ENCODE peak calls at places on chromosome 21, in nine cellular contexts. One of them, this sample, is unnamed. For H3K4me1, the result is how much of the 10 kb centered on the place peaks cover.

GRCh38 chr21:31744162-31744800 is 12.4 kb upstream of the SCAF4 start:
- DNase-seq in prostate gland: no peak
- DNase-seq in colonic mucosa: no peak
- DNase-seq in upper lobe of right lung: no peak
- DNase-seq in H9: no peak
- DNase-seq in ovary: no peak
- DNase-seq in right lobe of liver: no peak
- DNase-seq in testis: no peak
- DNase-seq in spleen: no peak
- DNase-seq in this sample: no peak

GRCh38 chr21:15732290-15732995 is 2.7 kb downstream of the USP25 start:
- DNase-seq in ovary: no peak
- DNase-seq in spleen: no peak
- DNase-seq in prostate gland: no peak
- DNase-seq in colonic mucosa: no peak
- DNase-seq in H9: no peak
- DNase-seq in right lobe of liver: no peak
- DNase-seq in upper lobe of right lung: no peak
- DNase-seq in testis: peak
- DNase-seq in this sample: no peak

GRCh38 chr21:44083631-44084291 is 23.4 kb upstream of the PWP2 start:
- DNase-seq in prostate gland: no peak
- DNase-seq in colonic mucosa: peak
- DNase-seq in spleen: peak
- DNase-seq in ovary: no peak
- DNase-seq in right lobe of liver: no peak
- DNase-seq in upper lobe of right lung: peak
- DNase-seq in H9: no peak
- DNase-seq in testis: peak
- DNase-seq in this sample: no peak

GRCh38 chr21:15126948-15127347 is 62.1 kb upstream of the NRIP1 start:
- DNase-seq in H9: no peak
- DNase-seq in ovary: no peak
- DNase-seq in testis: no peak
- DNase-seq in prostate gland: no peak
- DNase-seq in colonic mucosa: no peak
- DNase-seq in right lobe of liver: no peak
- DNase-seq in upper lobe of right lung: no peak
- DNase-seq in spleen: no peak
- DNase-seq in this sample: no peak

GRCh38 chr21:37208056-37208705 is 59.0 kb downstream of the VPS26C start:
- DNase-seq in H9: no peak
- DNase-seq in colonic mucosa: no peak
- DNase-seq in ovary: no peak
- DNase-seq in right lobe of liver: no peak
- DNase-seq in prostate gland: peak
- DNase-seq in testis: peak
- DNase-seq in upper lobe of right lung: peak
- DNase-seq in spleen: peak
- DNase-seq in this sample: peak

GRCh38 chr21:38622827-38623209 is 124.5 kb upstream of the ERG start:
- DNase-seq in H9: no peak
- DNase-seq in spleen: no peak
- DNase-seq in ovary: no peak
- DNase-seq in upper lobe of right lung: no peak
- DNase-seq in colonic mucosa: no peak
- DNase-seq in right lobe of liver: no peak
- DNase-seq in testis: no peak
- DNase-seq in prostate gland: no peak
- DNase-seq in this sample: no peak

GRCh38 chr21:25188639-25189038 is 418.6 kb downstream of the MRPL39 start:
- DNase-seq in testis: no peak
- DNase-seq in prostate gland: no peak
- DNase-seq in H9: no peak
- DNase-seq in spleen: no peak
- DNase-seq in colonic mucosa: no peak
- DNase-seq in ovary: no peak
- DNase-seq in right lobe of liver: no peak
- DNase-seq in upper lobe of right lung: no peak
- DNase-seq in this sample: no peak

GRCh38 chr21:32413697-32414578 is 1.4 kb downstream of the EVA1C start:
- DNase-seq in prostate gland: peak
- DNase-seq in testis: peak
- DNase-seq in ovary: peak
- DNase-seq in upper lobe of right lung: peak
- DNase-seq in spleen: no peak
- DNase-seq in colonic mucosa: peak
- DNase-seq in right lobe of liver: no peak
- DNase-seq in H9: no peak
- DNase-seq in this sample: no peak

GRCh38 chr21:31671931-31672330 is 12.4 kb downstream of the SOD1 start:
- DNase-seq in ovary: no peak
- DNase-seq in upper lobe of right lung: no peak
- DNase-seq in prostate gland: no peak
- DNase-seq in testis: no peak
- DNase-seq in H9: peak
- DNase-seq in spleen: no peak
- DNase-seq in colonic mucosa: no peak
- DNase-seq in right lobe of liver: no peak
- DNase-seq in this sample: no peak

GRCh38 chr21:36456714-36457399 is 23.1 kb downstream of the CLDN14 start:
- DNase-seq in prostate gland: no peak
- DNase-seq in spleen: no peak
- DNase-seq in upper lobe of right lung: no peak
- DNase-seq in ovary: no peak
- DNase-seq in H9: no peak
- DNase-seq in colonic mucosa: no peak
- DNase-seq in right lobe of liver: no peak
- DNase-seq in testis: no peak
- DNase-seq in this sample: no peak

GRCh38 chr21:34243562-34243961 is 120.2 kb upstream of the KCNE2 start:
- DNase-seq in prostate gland: no peak
- DNase-seq in colonic mucosa: peak
- DNase-seq in H9: peak
- DNase-seq in testis: peak
- DNase-seq in ovary: no peak
- DNase-seq in upper lobe of right lung: no peak
- DNase-seq in spleen: no peak
- DNase-seq in right lobe of liver: peak
- DNase-seq in this sample: no peak

GRCh38 chr21:43849532-43850299 is 15.3 kb upstream of the AGPAT3 start:
- DNase-seq in testis: no peak
- DNase-seq in colonic mucosa: peak
- DNase-seq in prostate gland: no peak
- DNase-seq in H9: no peak
- DNase-seq in right lobe of liver: no peak
- DNase-seq in ovary: no peak
- DNase-seq in upper lobe of right lung: no peak
- DNase-seq in spleen: peak
- DNase-seq in this sample: no peak

GRCh38 chr21:40243676-40244075 is 376.4 kb downstream of the PCP4 start:
- DNase-seq in right lobe of liver: no peak
- DNase-seq in H9: no peak
- DNase-seq in testis: no peak
- DNase-seq in spleen: no peak
- DNase-seq in colonic mucosa: no peak
- DNase-seq in prostate gland: no peak
- DNase-seq in upper lobe of right lung: no peak
- DNase-seq in ovary: no peak
- DNase-seq in this sample: no peak

GRCh38 chr21:24456358-24456757 is 1150.9 kb downstream of the MRPL39 start:
- DNase-seq in testis: no peak
- DNase-seq in H9: no peak
- DNase-seq in right lobe of liver: no peak
- DNase-seq in prostate gland: no peak
- DNase-seq in spleen: peak
- DNase-seq in upper lobe of right lung: no peak
- DNase-seq in colonic mucosa: no peak
- DNase-seq in ovary: no peak
- DNase-seq in this sample: no peak

DNA sequence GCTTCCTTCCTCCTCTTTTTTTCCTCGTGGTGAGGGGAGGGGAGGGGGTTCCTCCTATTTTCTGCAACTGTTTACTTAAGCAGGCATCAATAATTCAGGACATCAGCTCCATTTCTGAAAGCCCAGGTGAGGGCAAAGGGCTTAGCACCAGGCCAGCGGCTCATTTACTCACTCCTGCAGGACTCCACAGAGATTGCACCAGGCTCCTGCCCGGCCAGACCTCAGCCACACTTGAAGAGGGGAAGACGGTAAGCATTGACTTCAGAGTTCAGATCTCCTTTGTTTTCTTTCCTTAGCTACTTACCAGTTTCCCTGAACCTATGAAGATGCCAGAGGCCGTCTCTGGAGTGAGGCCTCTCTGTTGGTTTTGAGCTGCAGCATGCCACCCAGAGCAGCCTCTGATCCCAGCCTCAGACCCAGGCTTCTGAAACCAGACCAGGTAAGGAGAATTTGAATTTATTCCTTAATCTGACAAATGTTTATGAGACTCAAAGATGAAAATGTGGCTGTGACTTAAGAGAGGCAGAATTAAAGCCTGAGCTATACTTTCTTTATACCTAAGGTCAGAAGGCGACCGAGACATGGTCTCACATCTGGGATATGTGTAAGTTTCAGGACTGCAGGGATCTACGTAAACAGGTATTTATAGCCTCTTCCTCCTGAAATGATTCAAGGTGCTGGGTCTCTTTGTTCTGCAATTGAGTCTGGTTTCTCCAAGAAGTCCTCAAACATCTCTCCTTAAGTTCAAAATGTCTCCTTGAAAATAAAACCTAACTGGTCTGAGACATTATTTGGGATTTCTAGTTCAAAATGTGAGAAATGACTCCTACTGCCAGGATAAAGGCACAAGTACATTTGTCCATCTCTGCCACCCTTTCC is 272.5 kb upstream of the RUNX1 start:
- DNase-seq in spleen: no peak
- DNase-seq in ovary: no peak
- DNase-seq in H9: no peak
- DNase-seq in testis: no peak
- DNase-seq in upper lobe of right lung: no peak
- DNase-seq in colonic mucosa: no peak
- DNase-seq in prostate gland: no peak
- DNase-seq in right lobe of liver: no peak
- DNase-seq in this sample: no peak
- H3K4me1 ChIP-seq in spleen: under half
- H3K4me1 ChIP-seq in ovary: under half
- H3K4me1 ChIP-seq in H9: under half
- H3K4me1 ChIP-seq in testis: under half
- H3K4me1 ChIP-seq in upper lobe of right lung: under half
- H3K4me1 ChIP-seq in colonic mucosa: under half
- H3K4me1 ChIP-seq in prostate gland: under half
- H3K4me1 ChIP-seq in right lobe of liver: under half
- H3K4me1 ChIP-seq in this sample: under half

GRCh38 chr21:42278750-42279149 is 36.5 kb downstream of the TFF3 start:
- DNase-seq in spleen: no peak
- DNase-seq in upper lobe of right lung: no peak
- DNase-seq in colonic mucosa: no peak
- DNase-seq in testis: no peak
- DNase-seq in right lobe of liver: no peak
- DNase-seq in ovary: no peak
- DNase-seq in prostate gland: no peak
- DNase-seq in H9: no peak
- DNase-seq in this sample: no peak

GRCh38 chr21:42279341-42279871 is 35.8 kb downstream of the TFF3 start:
- DNase-seq in ovary: no peak
- DNase-seq in colonic mucosa: no peak
- DNase-seq in spleen: peak
- DNase-seq in testis: no peak
- DNase-seq in H9: no peak
- DNase-seq in right lobe of liver: no peak
- DNase-seq in upper lobe of right lung: no peak
- DNase-seq in prostate gland: no peak
- DNase-seq in this sample: no peak

GRCh38 chr21:42281196-42281680 is 34.0 kb downstream of the TFF3 start:
- DNase-seq in right lobe of liver: no peak
- DNase-seq in colonic mucosa: no peak
- DNase-seq in spleen: no peak
- DNase-seq in H9: no peak
- DNase-seq in upper lobe of right lung: no peak
- DNase-seq in testis: no peak
- DNase-seq in prostate gland: no peak
- DNase-seq in ovary: no peak
- DNase-seq in this sample: no peak

GRCh38 chr21:42280356-42281195 is 34.6 kb downstream of the TFF3 start:
- DNase-seq in H9: no peak
- DNase-seq in right lobe of liver: no peak
- DNase-seq in upper lobe of right lung: no peak
- DNase-seq in spleen: no peak
- DNase-seq in ovary: no peak
- DNase-seq in prostate gland: no peak
- DNase-seq in colonic mucosa: no peak
- DNase-seq in testis: no peak
- DNase-seq in this sample: no peak

GRCh38 chr21:42279888-42280287 is 35.3 kb downstream of the TFF3 start:
- DNase-seq in spleen: no peak
- DNase-seq in ovary: no peak
- DNase-seq in prostate gland: no peak
- DNase-seq in right lobe of liver: no peak
- DNase-seq in colonic mucosa: no peak
- DNase-seq in testis: no peak
- DNase-seq in H9: no peak
- DNase-seq in upper lobe of right lung: no peak
- DNase-seq in this sample: no peak
- H3K27ac ChIP-seq in spleen: peak
- H3K27ac ChIP-seq in ovary: no peak
- H3K27ac ChIP-seq in prostate gland: no peak
- H3K27ac ChIP-seq in right lobe of liver: no peak
- H3K27ac ChIP-seq in colonic mucosa: no peak
- H3K27ac ChIP-seq in testis: no peak
- H3K27ac ChIP-seq in H9: no peak
- H3K27ac ChIP-seq in upper lobe of right lung: no peak
- H3K27ac ChIP-seq in this sample: no peak

GRCh38 chr21:46022551-46023107 is 41.1 kb downstream of the COL6A1 start:
- DNase-seq in testis: peak
- DNase-seq in colonic mucosa: no peak
- DNase-seq in prostate gland: no peak
- DNase-seq in ovary: peak
- DNase-seq in spleen: peak
- DNase-seq in upper lobe of right lung: no peak
- DNase-seq in right lobe of liver: no peak
- DNase-seq in H9: peak
- DNase-seq in this sample: no peak
- TF ChIP-seq CTCF in testis: no peak
- TF ChIP-seq CTCF in colonic mucosa: no peak
- TF ChIP-seq CTCF in prostate gland: no peak
- TF ChIP-seq CTCF in ovary: no peak
- TF ChIP-seq CTCF in spleen: no peak
- TF ChIP-seq CTCF in upper lobe of right lung: no peak
- TF ChIP-seq CTCF in right lobe of liver: no peak
- TF ChIP-seq CTCF in H9: no peak
- TF ChIP-seq CTCF in this sample: no peak

DNA sequence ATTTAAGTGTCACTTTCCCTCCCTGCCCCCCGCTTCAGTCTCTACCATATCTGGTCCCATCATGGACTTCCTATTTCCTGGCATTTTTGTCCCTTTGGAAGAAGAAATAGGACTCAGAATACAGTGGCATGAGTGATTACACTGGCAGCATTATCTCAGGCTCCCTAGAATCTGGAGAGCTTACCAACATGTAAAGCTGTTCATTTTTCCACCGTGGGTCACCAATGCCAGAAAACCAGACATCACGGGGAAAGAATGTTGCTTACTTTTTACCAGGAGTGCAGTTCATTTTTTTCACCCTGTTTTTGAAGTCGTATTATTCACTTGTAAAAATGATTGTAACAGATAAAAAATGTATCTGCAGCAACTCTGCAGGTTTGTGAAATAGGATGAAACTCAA is 44.8 kb downstream of the BACH1 start:
- DNase-seq in spleen: no peak
- DNase-seq in upper lobe of right lung: no peak
- DNase-seq in H9: no peak
- DNase-seq in ovary: no peak
- DNase-seq in testis: no peak
- DNase-seq in colonic mucosa: no peak
- DNase-seq in right lobe of liver: no peak
- DNase-seq in prostate gland: no peak
- DNase-seq in this sample: no peak
- H3K4me1 ChIP-seq in spleen: half or more
- H3K4me1 ChIP-seq in upper lobe of right lung: under half
- H3K4me1 ChIP-seq in H9: under half
- H3K4me1 ChIP-seq in ovary: under half
- H3K4me1 ChIP-seq in testis: under half
- H3K4me1 ChIP-seq in colonic mucosa: under half
- H3K4me1 ChIP-seq in right lobe of liver: under half
- H3K4me1 ChIP-seq in prostate gland: under half
- H3K4me1 ChIP-seq in this sample: under half